ENCODE peak calls at places on chromosome 18, in six cellular contexts. J is lower leg skin; B is CD4-positive, alpha-beta T cell; A is WERI-Rb-1; D is heart right ventricle; W is ovary. P is an unnamed sample.

GRCh38 chr18:29840101-29840500 is 1202.4 kb downstream of the DSC3 start:
- DNase-seq in J (no peak), B (no peak), A (no peak), D (no peak), W (no peak), P (no peak)

GRCh38 chr18:70666936-70667335 is 378.1 kb downstream of the SOCS6 start:
- DNase-seq in J (no peak), B (no peak), A (no peak), D (no peak), W (no peak), P (no peak)

GRCh38 chr18:49725809-49726514 is 87.4 kb downstream of the ACAA2 start:
- DNase-seq in J (peak), B (no peak), A (peak), D (peak), W (peak), P (no peak)

GRCh38 chr18:39681061-39681460 is 2115.5 kb upstream of the CELF4 start:
- DNase-seq in J (no peak), B (no peak), A (no peak), D (no peak), W (no peak), P (no peak)

GRCh38 chr18:51668101-51668500 is 470.6 kb upstream of the MEX3C start:
- DNase-seq in J (no peak), B (no peak), A (peak), D (peak), W (peak), P (peak)

GRCh38 chr18:55587341-55588000 is 521 bp downstream of the TCF4 start:
- DNase-seq in J (peak), B (no peak), A (peak), D (peak), W (peak), P (no peak)

GRCh38 chr18:30094556-30094955 is 948.0 kb downstream of the DSC3 start:
- DNase-seq in J (no peak), B (no peak), A (no peak), D (no peak), W (no peak), P (no peak)

GRCh38 chr18:50642439-50642838 is 82.6 kb downstream of the MAPK4 start:
- DNase-seq in J (no peak), B (no peak), A (no peak), D (no peak), W (no peak), P (no peak)

GRCh38 chr18:58241877-58242276 is 197.9 kb downstream of the NEDD4L start:
- DNase-seq in J (no peak), B (no peak), A (no peak), D (no peak), W (no peak), P (no peak)

GRCh38 chr18:7789853-7790552 is 222.9 kb downstream of the PTPRM start:
- DNase-seq in J (no peak), B (no peak), A (peak), D (no peak), W (no peak), P (no peak)

GRCh38 chr18:29652797-29653196 is 1389.7 kb downstream of the DSC3 start:
- DNase-seq in J (no peak), B (no peak), A (no peak), D (no peak), W (no peak), P (no peak)

GRCh38 chr18:14093526-14093925 is 38.7 kb downstream of the ZNF519 start:
- DNase-seq in J (no peak), B (no peak), A (no peak), D (no peak), W (no peak), P (no peak)

GRCh38 chr18:46167971-46168370 is 63.8 kb downstream of the HAUS1 start:
- DNase-seq in J (no peak), B (no peak), A (no peak), D (no peak), W (no peak), P (no peak)

GRCh38 chr18:60411715-60412114 is 39.1 kb upstream of the MC4R start:
- DNase-seq in J (no peak), B (no peak), A (peak), D (no peak), W (no peak), P (no peak)

GRCh38 chr18:60417946-60418345 is 45.4 kb upstream of the MC4R start:
- DNase-seq in J (no peak), B (no peak), A (no peak), D (no peak), W (no peak), P (no peak)

DNA sequence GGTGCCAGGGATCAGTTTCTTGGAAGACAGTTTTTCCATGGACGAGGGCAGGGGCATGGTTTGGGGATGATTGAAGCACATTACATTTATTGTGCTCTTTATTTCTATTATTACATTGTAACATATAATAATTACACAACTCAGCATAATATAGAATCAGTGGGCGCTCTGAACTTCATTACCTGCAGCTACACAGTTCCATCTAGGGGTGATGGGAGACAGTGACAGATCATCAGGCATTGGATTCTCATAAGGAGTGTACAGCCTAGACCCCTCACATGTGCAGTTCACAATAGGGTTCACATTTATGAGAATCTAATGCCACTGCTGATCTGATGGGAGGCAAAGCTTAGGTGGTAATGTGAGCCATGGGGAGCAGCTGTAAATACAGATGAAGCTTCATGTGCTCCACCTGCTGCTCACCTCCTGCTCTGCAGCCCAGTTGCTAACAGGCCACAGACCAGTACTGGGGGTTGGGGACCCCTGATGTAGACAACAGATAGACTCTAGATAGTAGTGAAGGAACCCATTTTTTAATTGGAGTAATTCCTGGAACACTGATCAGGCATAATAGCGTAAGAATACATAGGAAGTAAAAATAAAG is 41.5 kb upstream of the MC4R start:
- DNase-seq in J (no peak), B (no peak), A (peak), D (no peak), W (no peak), P (no peak)
- TF ChIP-seq CTCF in J (no peak), B (no peak), A (peak), D (no peak), W (no peak), P (no peak)

GRCh38 chr18:22324191-22325131 is 93.3 kb downstream of the CTAGE1 start:
- DNase-seq in J (no peak), B (no peak), A (no peak), D (peak), W (peak), P (no peak)
- TF ChIP-seq CTCF in J (no peak), B (no peak), A (no peak), D (peak), W (peak), P (no peak)

DNA sequence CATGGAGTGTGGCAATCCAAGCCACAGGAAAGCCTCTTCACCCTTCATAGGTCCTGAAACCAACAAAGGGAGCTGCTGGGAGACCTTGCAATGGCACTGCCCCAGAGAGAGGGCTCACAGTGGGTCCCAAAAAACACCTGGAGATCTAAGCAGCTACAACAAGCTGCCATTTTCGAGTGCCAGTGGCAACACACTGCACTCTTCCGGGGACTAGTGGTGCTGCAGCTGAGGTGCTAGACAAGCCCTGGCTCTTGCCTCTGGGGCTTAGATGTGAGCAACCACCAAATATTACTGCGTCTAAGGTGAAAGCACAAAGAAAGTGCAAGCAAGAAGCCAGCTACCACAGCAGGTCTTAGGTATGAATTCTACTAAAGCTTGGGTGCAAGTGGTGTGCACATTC is 192.9 kb downstream of the NOL4 start:
- DNase-seq in J (no peak), B (no peak), A (no peak), D (no peak), W (no peak), P (no peak)
- TF ChIP-seq CTCF in J (no peak), B (no peak), A (peak), D (no peak), W (no peak), P (no peak)

GRCh38 chr18:37298816-37299215 is 266.8 kb downstream of the CELF4 start:
- DNase-seq in J (no peak), B (no peak), A (no peak), D (no peak), W (peak), P (no peak)

GRCh38 chr18:37299471-37300304 is 265.9 kb downstream of the CELF4 start:
- DNase-seq in J (peak), B (no peak), A (no peak), D (peak), W (peak), P (no peak)

GRCh38 chr18:37289423-37289822 is 276.2 kb downstream of the CELF4 start:
- DNase-seq in J (no peak), B (no peak), A (no peak), D (no peak), W (no peak), P (no peak)

GRCh38 chr18:37297106-37297505 is 268.5 kb downstream of the CELF4 start:
- DNase-seq in J (no peak), B (no peak), A (no peak), D (no peak), W (no peak), P (no peak)

GRCh38 chr18:37294951-37295350 is 270.6 kb downstream of the CELF4 start:
- DNase-seq in J (no peak), B (no peak), A (peak), D (no peak), W (no peak), P (no peak)
- TF ChIP-seq CTCF in J (no peak), B (no peak), A (peak), D (no peak), W (no peak), P (no peak)

GRCh38 chr18:76252880-76253279 is 242.2 kb downstream of the ZNF516 start:
- DNase-seq in J (no peak), B (no peak), A (peak), D (no peak), W (no peak), P (no peak)
- TF ChIP-seq CTCF in J (no peak), B (no peak), A (peak), D (peak), W (no peak), P (no peak)

DNA sequence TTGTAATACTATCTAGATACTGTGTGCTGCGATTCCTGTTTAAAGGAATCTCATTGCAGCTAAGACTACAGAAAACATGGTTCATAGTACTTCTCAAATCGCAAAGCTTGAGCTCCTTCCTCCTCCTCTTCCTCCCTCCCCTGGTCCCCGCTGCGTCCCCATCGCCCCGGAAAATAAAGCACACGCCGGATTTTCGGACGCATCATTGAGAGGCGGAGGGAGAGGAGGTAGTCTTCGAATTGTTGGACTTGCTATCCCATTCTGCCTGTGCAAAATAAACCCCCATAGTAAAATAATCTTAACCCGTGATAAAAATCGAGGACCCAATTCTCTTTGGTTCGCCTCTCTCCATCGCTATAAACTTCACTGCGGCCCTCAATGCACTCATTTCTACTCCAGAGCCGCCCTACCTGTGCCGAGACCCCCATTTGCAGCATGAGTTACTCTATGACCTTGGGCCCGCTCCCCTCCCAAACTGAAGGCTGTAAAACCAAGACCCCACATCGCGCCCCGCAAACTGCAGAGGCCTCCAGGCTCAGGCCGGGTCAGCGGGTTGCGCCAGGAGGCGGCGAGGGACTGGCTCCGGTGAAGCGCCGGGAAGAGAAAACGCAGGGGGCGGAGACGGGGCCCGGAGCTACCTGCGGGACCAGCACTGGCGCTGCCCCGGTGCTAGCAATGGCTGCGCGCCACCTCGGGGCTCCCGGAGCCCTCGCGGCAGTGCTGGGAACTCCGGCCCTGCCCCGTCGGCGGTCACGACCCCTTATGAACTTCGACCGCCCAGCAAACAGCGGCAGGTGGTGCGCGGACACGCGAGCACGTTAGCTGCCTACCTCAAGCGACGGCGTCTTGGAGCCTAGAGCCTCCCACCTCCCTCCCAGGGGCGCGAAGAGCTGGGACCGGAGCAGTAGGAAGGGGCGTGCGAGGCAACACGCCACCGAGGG is 649 bp downstream of the ESCO1 start:
- DNase-seq in J (no peak), B (no peak), A (no peak), D (no peak), W (no peak), P (no peak)
- TF ChIP-seq CTCF in J (no peak), B (no peak), A (no peak), D (no peak), W (no peak), P (no peak)

GRCh38 chr18:33022370-33022769 is 249.5 kb upstream of the KLHL14 start:
- DNase-seq in J (no peak), B (no peak), A (no peak), D (no peak), W (no peak), P (no peak)
- TF ChIP-seq CTCF in J (no peak), B (no peak), A (no peak), D (no peak), W (no peak), P (no peak)

GRCh38 chr18:59990121-59990818 is 90.5 kb downstream of the PMAIP1 start:
- DNase-seq in J (no peak), B (no peak), A (no peak), D (no peak), W (no peak), P (no peak)

GRCh38 chr18:59996370-59996966 is 96.7 kb downstream of the PMAIP1 start:
- DNase-seq in J (no peak), B (no peak), A (peak), D (no peak), W (no peak), P (no peak)

GRCh38 chr18:59993560-59993959 is 93.8 kb downstream of the PMAIP1 start:
- DNase-seq in J (no peak), B (no peak), A (no peak), D (no peak), W (no peak), P (no peak)

DNA sequence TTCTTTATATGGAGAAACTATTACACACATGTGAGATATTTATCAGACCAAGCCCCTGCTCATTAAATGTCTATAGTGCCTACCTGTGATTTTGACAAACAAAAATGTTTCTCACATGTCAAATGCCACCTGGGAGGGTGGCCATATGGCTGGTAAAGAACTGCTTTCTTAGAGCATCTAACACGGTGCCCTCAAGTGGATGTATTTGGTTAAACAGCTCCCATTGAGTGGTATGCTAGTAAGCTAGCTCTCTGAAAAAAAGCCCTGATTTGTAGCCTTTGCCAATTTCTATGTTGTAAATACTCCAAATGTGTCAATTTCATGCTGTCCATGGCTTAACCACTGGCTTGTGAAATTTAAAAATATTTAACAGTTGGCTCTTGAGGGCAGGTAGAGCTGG is 94.6 kb downstream of the PMAIP1 start:
- DNase-seq in J (no peak), B (no peak), A (no peak), D (no peak), W (no peak), P (no peak)
- TF ChIP-seq CTCF in J (no peak), B (no peak), A (peak), D (no peak), W (no peak), P (no peak)

P was measured in natural killer cell.